ENCODE peak calls at places on chromosomes 12 and 14, in four cellular contexts. U, P, A and Z are unnamed samples.
A peak's percentile ranks its signal among the peaks of the same experiment; 100 is the strongest.

GRCh38 chr14:37443461-37443860 is 151.6 kb downstream of the FOXA1 start:
- DNase-seq in U (peak; percentile 64), P (no peak), A (peak; percentile 42), Z (no peak)

GRCh38 chr12:76226397-76226796 is 121.8 kb downstream of the BBS10 start:
- DNase-seq in U (peak; percentile 10), P (no peak), A (no peak), Z (no peak)

GRCh38 chr14:64919215-64919614 is 5.0 kb downstream of the CHURC1 start:
- DNase-seq in U (no peak), P (no peak), A (no peak), Z (no peak)

GRCh38 chr12:62959745-62960144 is 24.8 kb upstream of the PPM1H start:
- DNase-seq in U (no peak), P (no peak), A (no peak), Z (no peak)

GRCh38 chr12:52074006-52074405 is 4.2 kb downstream of the ATG101 start:
- DNase-seq in U (peak; percentile 69), P (no peak), A (peak; percentile 40), Z (peak; percentile 91)

GRCh38 chr14:69842671-69843407 is 36.4 kb upstream of the SMOC1 start:
- DNase-seq in U (no peak), P (no peak), A (no peak), Z (peak; percentile 76)

GRCh38 chr14:75821828-75822521 is 159.8 kb downstream of the TGFB3 start:
- DNase-seq in U (peak; percentile 59), P (no peak), A (no peak), Z (no peak)

GRCh38 chr14:68733086-68733621 is 59.7 kb downstream of the ZFP36L1 start:
- DNase-seq in U (no peak), P (no peak), A (no peak), Z (no peak)

GRCh38 chr12:9127484-9127883 is 11.8 kb upstream of the A2M start:
- DNase-seq in U (no peak), P (no peak), A (no peak), Z (peak; percentile 85)

GRCh38 chr14:64938972-64939816 is 3.4 kb downstream of the GPX2 start:
- DNase-seq in U (no peak), P (no peak), A (no peak), Z (no peak)

GRCh38 chr12:101981868-101982267 is 79.9 kb downstream of the WASHC3 start:
- DNase-seq in U (no peak), P (no peak), A (no peak), Z (no peak)

GRCh38 chr14:81234268-81234667 is 13.5 kb upstream of the GTF2A1 start:
- DNase-seq in U (peak; percentile 20), P (no peak), A (no peak), Z (no peak)

GRCh38 chr12:65916991-65917676 is 92.9 kb downstream of the HMGA2 start:
- DNase-seq in U (no peak), P (no peak), A (no peak), Z (no peak)

GRCh38 chr14:103563089-103563620 is 395 bp downstream of the COA8 start:
- DNase-seq in U (no peak), P (peak; percentile 82), A (no peak), Z (no peak)

GRCh38 chr12:108629156-108629555 is 4.5 kb downstream of the SELPLG start:
- DNase-seq in U (no peak), P (no peak), A (no peak), Z (no peak)

GRCh38 chr12:44703311-44703910 is 172.7 kb downstream of the NELL2 start:
- DNase-seq in U (no peak), P (no peak), A (no peak), Z (no peak)

GRCh38 chr12:50992814-50993213 is 33.4 kb downstream of the SLC11A2 start:
- DNase-seq in U (no peak), P (no peak), A (no peak), Z (no peak)

GRCh38 chr12:48973531-48973930 is 2.0 kb upstream of the WNT10B start:
- DNase-seq in U (peak; percentile 59), P (peak; percentile 82), A (no peak), Z (no peak)

GRCh38 chr14:61217516-61217915 is 63.6 kb downstream of the TMEM30B start:
- DNase-seq in U (peak; percentile 54), P (no peak), A (no peak), Z (no peak)

GRCh38 chr14:82313889-82314288 is 780.2 kb upstream of the SEL1L start:
- DNase-seq in U (no peak), P (no peak), A (no peak), Z (no peak)

GRCh38 chr12:46371718-46372130 is 849 bp downstream of the SLC38A2 start:
- DNase-seq in U (peak; percentile 77), P (peak; percentile 89), A (no peak), Z (peak; percentile 87)

GRCh38 chr14:51365241-51365940 is 125.3 kb downstream of the TMX1 start:
- DNase-seq in U (peak; percentile 62), P (no peak), A (no peak), Z (no peak)

GRCh38 chr12:83153156-83153555 is 466.4 kb downstream of the TMTC2 start:
- DNase-seq in U (no peak), P (no peak), A (no peak), Z (no peak)

GRCh38 chr12:105084251-105085250 is at the start of gene ALDH1L2:
- DNase-seq in U (peak; percentile 97), P (peak; percentile 93), A (peak; percentile 38), Z (peak; percentile 96)

GRCh38 chr12:69484428-69484827 is 14.2 kb downstream of the FRS2 start:
- DNase-seq in U (no peak), P (no peak), A (no peak), Z (no peak)

GRCh38 chr12:9326085-9326484 is 117.9 kb upstream of the PZP start:
- DNase-seq in U (no peak), P (no peak), A (no peak), Z (no peak)

GRCh38 chr12:52147983-52148540 is 43.8 kb downstream of the KRT80 start:
- DNase-seq in U (no peak), P (no peak), A (no peak), Z (no peak)

GRCh38 chr14:49863483-49864262 is 11.1 kb upstream of the NEMF start:
- DNase-seq in U (no peak), P (no peak), A (no peak), Z (no peak)

GRCh38 chr12:68460236-68460635 is 128.1 kb upstream of the MDM1 start:
- DNase-seq in U (no peak), P (no peak), A (no peak), Z (no peak)

GRCh38 chr12:49410833-49411232 is 43.6 kb downstream of the SPATS2 start:
- DNase-seq in U (no peak), P (no peak), A (no peak), Z (no peak)

GRCh38 chr12:104793280-104793679 is 164.8 kb downstream of the SLC41A2 start:
- DNase-seq in U (peak; percentile 83), P (no peak), A (peak; percentile 15), Z (no peak)

DNA sequence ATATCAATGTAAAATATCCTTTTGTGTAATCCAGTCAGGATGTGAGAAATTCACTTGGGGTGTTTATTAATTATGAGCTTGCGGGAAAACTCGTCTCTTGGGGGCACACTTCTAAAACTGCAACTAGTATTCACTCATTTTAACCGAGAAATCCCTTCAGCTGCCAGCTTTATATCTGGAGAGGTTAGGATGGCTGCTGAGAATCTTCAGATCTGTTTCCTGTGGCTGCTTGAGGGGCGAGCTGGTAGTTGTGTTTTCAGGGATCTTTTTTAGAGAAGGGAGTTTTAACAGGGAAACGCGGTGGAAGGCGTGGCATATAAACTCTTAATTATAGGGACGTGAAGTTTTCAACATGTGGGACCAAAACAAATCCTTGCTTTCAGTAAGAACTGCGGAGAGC is 833 bp downstream of the PPFIBP1 start:
- DNase-seq in U (peak; percentile 59), P (no peak), A (no peak), Z (no peak)
- TF ChIP-seq CTCF in U (no peak), P (no peak), A (no peak), Z (peak; percentile 31)

DNA sequence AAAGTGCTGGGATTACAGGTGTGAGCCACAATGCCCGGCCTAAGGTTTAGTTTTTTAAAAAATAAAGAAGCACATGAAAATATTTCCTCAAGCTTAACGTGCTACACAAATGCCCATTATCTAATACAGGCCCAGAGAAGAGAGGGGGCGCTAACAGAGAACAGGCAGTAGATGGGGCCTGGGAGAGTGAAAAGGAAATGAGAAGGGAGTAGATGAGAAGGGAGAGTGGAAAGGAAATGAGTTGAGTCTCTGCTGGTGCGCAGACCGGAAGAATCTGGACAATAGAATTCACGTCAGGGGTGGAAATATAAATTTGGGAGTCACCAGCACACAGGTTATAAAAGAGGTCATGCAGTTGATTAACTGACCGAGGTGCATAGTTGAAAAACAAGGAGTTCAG is 10.7 kb downstream of the PXN start:
- DNase-seq in U (no peak), P (no peak), A (no peak), Z (no peak)
- TF ChIP-seq CTCF in U (no peak), P (no peak), A (no peak), Z (no peak)

DNA sequence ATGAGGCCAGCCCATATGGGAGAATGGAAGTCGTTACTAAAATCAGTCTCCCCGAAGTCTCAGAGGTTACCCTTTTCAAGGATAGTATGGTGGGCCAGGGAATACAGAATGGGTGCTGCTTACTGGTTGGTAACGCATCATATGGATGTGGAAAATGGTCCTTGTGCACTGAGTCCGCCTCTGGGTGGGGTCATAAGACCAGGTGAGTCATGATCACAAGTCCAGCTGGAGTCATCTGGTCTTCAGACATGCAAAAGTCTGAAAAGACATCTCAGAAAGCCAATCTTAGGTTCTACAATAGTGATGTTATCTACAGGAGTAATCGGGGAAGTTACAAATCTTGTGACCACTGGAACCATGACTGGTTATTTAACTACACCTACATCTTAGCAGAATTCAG is 71.9 kb upstream of the TCL1B start:
- DNase-seq in U (peak; percentile 4), P (no peak), A (no peak), Z (no peak)
- TF ChIP-seq CTCF in U (no peak), P (no peak), A (no peak), Z (no peak)

GRCh38 chr14:30614155-30614554 is 8.0 kb upstream of the SCFD1 start:
- DNase-seq in U (no peak), P (no peak), A (no peak), Z (no peak)

GRCh38 chr14:30608533-30609006 is 13.5 kb upstream of the SCFD1 start:
- DNase-seq in U (peak; percentile 71), P (no peak), A (no peak), Z (no peak)

GRCh38 chr14:30607156-30607780 is 14.9 kb upstream of the SCFD1 start:
- DNase-seq in U (peak; percentile 21), P (no peak), A (no peak), Z (no peak)

GRCh38 chr14:30610719-30611388 is 11.3 kb upstream of the SCFD1 start:
- DNase-seq in U (peak; percentile 75), P (peak; percentile 73), A (no peak), Z (no peak)
- TF ChIP-seq CTCF in U (peak; percentile 1), P (no peak), A (peak; percentile 32), Z (peak; percentile 63)

GRCh38 chr12:53176750-53177149 is 3.8 kb upstream of the ZNF740 start:
- DNase-seq in U (no peak), P (no peak), A (no peak), Z (no peak)

GRCh38 chr12:53172352-53172751 is 8.2 kb upstream of the ZNF740 start:
- DNase-seq in U (peak; percentile 53), P (peak; percentile 87), A (no peak), Z (peak; percentile 76)

GRCh38 chr12:53173085-53173715 is 7.3 kb upstream of the ZNF740 start:
- DNase-seq in U (peak; percentile 73), P (no peak), A (no peak), Z (no peak)

GRCh38 chr12:53171725-53172329 is 8.7 kb upstream of the ZNF740 start:
- DNase-seq in U (peak; percentile 55), P (no peak), A (no peak), Z (no peak)

GRCh38 chr12:53174881-53175491 is 5.5 kb upstream of the ZNF740 start:
- DNase-seq in U (peak; percentile 75), P (no peak), A (no peak), Z (no peak)
- TF ChIP-seq CTCF in U (peak; percentile 27), P (no peak), A (peak; percentile 16), Z (peak; percentile 24)